ENCODE peak calls at places on chromosomes 5 and 9, in seven cellular contexts. P, Y, K, U, E, A and Q are unnamed samples.

GRCh38 chr9:82621446-82621845 is 441.5 kb downstream of the RASEF start:
- DNase-seq in U (no peak), K (peak), E (no peak), A (no peak), Y (no peak), P (no peak), Q (no peak)

GRCh38 chr9:5582835-5583195 is 46.1 kb upstream of the RIC1 start:
- DNase-seq in K (peak), Y (no peak), A (no peak), E (no peak), U (no peak), P (no peak), Q (no peak)

GRCh38 chr5:132391870-132392269 is 22.4 kb downstream of the SLC22A5 start:
- DNase-seq in P (no peak), E (no peak), A (no peak), K (no peak), U (no peak), Y (no peak), Q (no peak)

GRCh38 chr9:134700636-134701350 is 59.2 kb downstream of the COL5A1 start:
- DNase-seq in U (no peak), Y (no peak), K (no peak), E (no peak), P (no peak), A (no peak), Q (no peak)

GRCh38 chr9:23850242-23851023 is 24.4 kb upstream of the ELAVL2 start:
- DNase-seq in P (no peak), K (no peak), Y (peak), A (no peak), E (no peak), U (no peak), Q (peak)

GRCh38 chr5:173301695-173302545 is 26.3 kb downstream of the STC2 start:
- DNase-seq in U (no peak), K (no peak), E (no peak), A (no peak), P (no peak), Y (no peak), Q (no peak)

GRCh38 chr5:96687812-96688453 is 25.8 kb downstream of the CAST start:
- DNase-seq in K (peak), E (no peak), U (no peak), P (no peak), Y (peak), A (peak), Q (no peak)

GRCh38 chr5:32711693-32712462 is 757 bp downstream of the NPR3 start:
- DNase-seq in U (no peak), K (peak), A (peak), E (no peak), P (peak), Y (peak), Q (peak)

GRCh38 chr9:88680041-88680440 is 145.1 kb downstream of the NXNL2 start:
- DNase-seq in E (no peak), A (no peak), P (no peak), U (no peak), K (no peak), Y (no peak), Q (no peak)

GRCh38 chr9:123336455-123336854 is 19.5 kb upstream of the CRB2 start:
- DNase-seq in E (no peak), K (no peak), P (no peak), A (no peak), Y (no peak), U (no peak), Q (no peak)

GRCh38 chr5:108516771-108517170 is 134.9 kb upstream of the FBXL17 start:
- DNase-seq in A (no peak), E (no peak), P (no peak), Y (no peak), U (no peak), K (no peak), Q (no peak)

GRCh38 chr5:108524564-108524963 is 142.7 kb upstream of the FBXL17 start:
- DNase-seq in K (no peak), P (no peak), A (no peak), U (no peak), E (no peak), Y (no peak), Q (no peak)

GRCh38 chr5:108523360-108523759 is 141.5 kb upstream of the FBXL17 start:
- DNase-seq in U (no peak), A (no peak), Y (no peak), E (no peak), K (no peak), P (no peak), Q (no peak)

GRCh38 chr5:108521011-108521700 is 139.3 kb upstream of the FBXL17 start:
- DNase-seq in K (no peak), U (no peak), E (no peak), P (no peak), Y (peak), A (no peak), Q (no peak)

GRCh38 chr5:108521841-108522506 is 140.1 kb upstream of the FBXL17 start:
- DNase-seq in P (no peak), K (peak), U (no peak), Y (peak), A (peak), E (peak), Q (no peak)
- TF ChIP-seq CTCF in P (peak), K (peak), U (peak), Y (peak), A (peak), E (peak), Q (peak)

GRCh38 chr9:95505676-95506437 is 10.9 kb downstream of the PTCH1 start:
- DNase-seq in K (peak), Y (peak), E (peak), U (no peak), P (no peak), A (peak), Q (no peak)

GRCh38 chr9:95506438-95506691 is 10.4 kb downstream of the PTCH1 start:
- DNase-seq in K (peak), E (peak), Y (no peak), A (peak), U (no peak), P (no peak), Q (no peak)

GRCh38 chr9:95503369-95503768 is 13.4 kb downstream of the PTCH1 start:
- DNase-seq in P (no peak), E (no peak), A (no peak), K (no peak), Y (no peak), U (no peak), Q (no peak)

GRCh38 chr9:95505072-95505471 is 11.7 kb downstream of the PTCH1 start:
- DNase-seq in U (no peak), A (no peak), K (no peak), P (no peak), Y (peak), E (no peak), Q (no peak)

GRCh38 chr9:95504053-95504963 is 12.5 kb downstream of the PTCH1 start:
- DNase-seq in K (no peak), Y (peak), A (peak), P (no peak), U (no peak), E (peak), Q (no peak)
- TF ChIP-seq CTCF in K (no peak), Y (peak), A (no peak), P (no peak), U (no peak), E (no peak), Q (no peak)

DNA sequence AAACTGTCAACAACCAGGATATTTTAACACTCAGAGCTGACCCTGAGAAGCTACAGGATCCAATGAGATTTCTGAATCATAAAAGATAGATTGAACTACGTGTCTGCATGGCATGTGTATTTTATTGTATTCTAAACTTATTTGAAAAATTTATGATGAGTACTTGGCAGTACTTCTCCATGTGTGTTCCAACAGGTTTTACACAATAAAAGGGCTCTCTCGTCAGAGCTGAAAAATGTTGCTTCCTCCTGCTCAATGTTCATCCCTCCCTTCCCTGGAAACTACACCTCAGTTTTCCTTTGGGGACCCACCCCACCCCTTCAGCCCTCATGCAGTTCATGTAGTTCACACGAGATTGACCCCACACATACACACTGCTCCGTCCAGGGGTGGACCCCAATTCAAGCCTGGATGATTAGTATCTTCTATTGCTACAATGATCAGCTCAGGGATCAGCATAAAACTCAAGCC is 112.8 kb downstream of the SAXO1 start:
- DNase-seq in P (no peak), K (no peak), Y (no peak), U (no peak), A (no peak), E (no peak), Q (no peak)
- TF ChIP-seq CTCF in P (no peak), K (no peak), Y (no peak), U (no peak), A (no peak), E (no peak), Q (no peak)

GRCh38 chr5:124178050-124178449 is 568.4 kb downstream of the ZNF608 start:
- DNase-seq in U (no peak), Y (no peak), K (no peak), A (no peak), P (no peak), E (no peak), Q (no peak)
- TF ChIP-seq CTCF in U (no peak), Y (no peak), K (no peak), A (no peak), P (no peak), E (no peak), Q (no peak)

DNA sequence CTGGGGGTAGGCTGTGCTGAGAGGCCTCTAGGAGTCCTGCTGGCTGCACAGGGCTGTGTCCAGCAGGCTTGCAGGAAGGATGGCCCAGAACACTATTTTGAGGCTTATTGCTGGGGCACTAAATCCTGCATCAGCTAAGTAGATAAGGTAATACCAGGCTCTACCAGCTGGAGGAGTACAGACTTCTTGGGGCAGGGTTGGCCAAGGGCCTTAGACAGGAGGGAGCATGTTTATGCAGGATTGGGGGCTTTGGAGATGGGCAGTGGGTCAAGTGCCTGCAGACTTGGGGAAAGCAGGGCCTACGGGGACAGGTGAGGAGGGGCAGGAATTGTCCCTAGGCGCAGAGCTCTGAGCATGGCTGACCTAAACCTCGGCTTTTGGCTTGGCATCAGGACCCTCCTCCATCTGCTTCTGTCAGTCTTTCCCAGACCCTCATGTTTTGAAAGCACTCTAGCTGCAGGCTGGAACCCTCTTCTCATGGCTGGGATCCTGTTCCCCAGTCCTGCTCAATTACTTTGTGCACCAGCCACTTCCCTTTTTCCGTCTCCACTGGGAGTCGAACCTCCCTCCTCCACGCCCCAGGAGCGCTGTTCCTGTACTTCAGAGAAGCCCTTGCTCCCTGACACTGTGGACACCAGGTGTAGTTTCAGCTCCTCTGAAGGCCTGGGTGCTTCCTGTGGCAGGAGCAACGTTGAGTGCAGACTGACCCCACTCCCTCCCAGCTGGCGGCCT is 61.0 kb upstream of the SPTLC1 start:
- DNase-seq in A (no peak), E (no peak), U (no peak), Y (peak), K (no peak), P (no peak), Q (no peak)
- TF ChIP-seq CTCF in A (no peak), E (no peak), U (no peak), Y (peak), K (no peak), P (no peak), Q (peak)

GRCh38 chr5:147576646-147577535 is 67.0 kb upstream of the DPYSL3 start:
- DNase-seq in A (peak), E (peak), P (peak), Y (peak), K (no peak), U (peak), Q (no peak)
- TF ChIP-seq CTCF in A (peak), E (peak), P (peak), Y (peak), K (peak), U (peak), Q (peak)

GRCh38 chr5:138605254-138605972 is 30.2 kb upstream of the HSPA9 start:
- DNase-seq in K (no peak), A (no peak), E (no peak), Y (no peak), P (no peak), U (no peak), Q (no peak)

GRCh38 chr5:138611295-138612220 is 36.4 kb upstream of the HSPA9 start:
- DNase-seq in P (no peak), U (no peak), Y (peak), E (no peak), K (no peak), A (no peak), Q (no peak)

GRCh38 chr5:138615461-138615860 is 40.3 kb upstream of the HSPA9 start:
- DNase-seq in E (no peak), Y (no peak), U (no peak), A (no peak), P (no peak), K (no peak), Q (no peak)

GRCh38 chr5:138606378-138606777 is 31.2 kb upstream of the HSPA9 start:
- DNase-seq in K (no peak), U (no peak), Y (no peak), P (no peak), E (no peak), A (no peak), Q (no peak)

GRCh38 chr5:138610468-138611294 is 35.5 kb upstream of the HSPA9 start:
- DNase-seq in U (no peak), Y (peak), K (no peak), E (no peak), A (peak), P (no peak), Q (no peak)
- TF ChIP-seq CTCF in U (no peak), Y (peak), K (peak), E (no peak), A (no peak), P (peak), Q (peak)

GRCh38 chr9:96447406-96447805 is 2.6 kb upstream of the HABP4 start:
- DNase-seq in E (no peak), P (no peak), Y (no peak), K (no peak), A (no peak), U (no peak), Q (no peak)

GRCh38 chr9:96441798-96442445 is 8.0 kb upstream of the HABP4 start:
- DNase-seq in A (no peak), P (no peak), Y (peak), E (peak), U (no peak), K (no peak), Q (no peak)

GRCh38 chr9:96437454-96437853 is 12.5 kb upstream of the HABP4 start:
- DNase-seq in P (no peak), K (no peak), U (no peak), A (no peak), E (no peak), Y (no peak), Q (no peak)

GRCh38 chr9:96440671-96441199 is 9.2 kb upstream of the HABP4 start:
- DNase-seq in E (no peak), P (no peak), K (no peak), Y (no peak), A (no peak), U (no peak), Q (no peak)

DNA sequence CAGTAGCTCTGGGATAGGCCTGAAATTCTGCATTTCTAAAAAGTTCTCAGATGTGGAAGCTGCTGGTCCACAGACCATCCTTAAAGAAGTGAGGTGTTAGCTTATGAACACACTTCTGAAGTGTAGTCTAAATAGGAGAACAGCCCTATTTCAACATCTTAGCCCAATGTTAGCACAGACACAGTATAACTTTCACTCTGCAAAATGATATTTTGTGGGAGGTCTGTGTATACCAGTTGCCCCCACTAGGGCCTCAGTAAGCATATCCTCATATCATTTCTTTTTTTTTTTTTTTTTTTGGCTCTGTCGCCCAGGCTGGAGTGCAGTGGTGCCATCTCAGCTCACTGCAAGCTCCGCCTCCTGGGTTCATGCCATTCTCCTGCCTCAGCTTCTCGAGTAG is 7.5 kb upstream of the HABP4 start:
- DNase-seq in P (no peak), E (no peak), U (no peak), K (no peak), A (no peak), Y (no peak), Q (no peak)
- TF ChIP-seq CTCF in P (no peak), E (no peak), U (peak), K (no peak), A (no peak), Y (no peak), Q (no peak)